ENCODE peak calls at places on chromosomes 1 and 21, in six cellular contexts. One of them, this sample, is unnamed.

GRCh38 chr21:33069994-33070811 is at the start of gene OLIG1:
- DNase-seq in K562: no peak
- DNase-seq in GM23338: peak
- DNase-seq in neural progenitor cell: peak
- DNase-seq in GM23248: peak
- DNase-seq in PC-9: no peak
- DNase-seq in this sample: peak

GRCh38 chr21:35450830-35451229 is 401.7 kb upstream of the RUNX1 start:
- DNase-seq in K562: no peak
- DNase-seq in GM23338: no peak
- DNase-seq in neural progenitor cell: no peak
- DNase-seq in GM23248: no peak
- DNase-seq in PC-9: no peak
- DNase-seq in this sample: no peak

GRCh38 chr1:201454568-201454967 is 14.4 kb downstream of the PHLDA3 start:
- DNase-seq in K562: no peak
- DNase-seq in GM23338: no peak
- DNase-seq in neural progenitor cell: no peak
- DNase-seq in GM23248: no peak
- DNase-seq in PC-9: no peak
- DNase-seq in this sample: no peak

GRCh38 chr21:29334717-29335428 is 36.2 kb downstream of the BACH1 start:
- DNase-seq in K562: no peak
- DNase-seq in GM23338: no peak
- DNase-seq in neural progenitor cell: no peak
- DNase-seq in GM23248: peak
- DNase-seq in PC-9: no peak
- DNase-seq in this sample: peak

GRCh38 chr1:221994939-221995338 is 253.1 kb upstream of the DUSP10 start:
- DNase-seq in K562: no peak
- DNase-seq in GM23338: no peak
- DNase-seq in neural progenitor cell: no peak
- DNase-seq in GM23248: peak
- DNase-seq in PC-9: no peak
- DNase-seq in this sample: peak

GRCh38 chr1:160097196-160097910 is 1.1 kb downstream of the IGSF8 start:
- DNase-seq in K562: no peak
- DNase-seq in GM23338: no peak
- DNase-seq in neural progenitor cell: no peak
- DNase-seq in GM23248: peak
- DNase-seq in PC-9: no peak
- DNase-seq in this sample: no peak

GRCh38 chr1:85553936-85554335 is 26.6 kb upstream of the CCN1 start:
- DNase-seq in K562: no peak
- DNase-seq in GM23338: no peak
- DNase-seq in neural progenitor cell: no peak
- DNase-seq in GM23248: no peak
- DNase-seq in PC-9: no peak
- DNase-seq in this sample: no peak

GRCh38 chr1:162136760-162137537 is 67.5 kb downstream of the NOS1AP start:
- DNase-seq in K562: no peak
- DNase-seq in GM23338: peak
- DNase-seq in neural progenitor cell: no peak
- DNase-seq in GM23248: peak
- DNase-seq in PC-9: peak
- DNase-seq in this sample: peak

GRCh38 chr1:27638047-27638734 is 3.2 kb upstream of the FGR start:
- DNase-seq in K562: no peak
- DNase-seq in GM23338: no peak
- DNase-seq in neural progenitor cell: no peak
- DNase-seq in GM23248: no peak
- DNase-seq in PC-9: no peak
- DNase-seq in this sample: no peak

GRCh38 chr1:11502516-11502915 is 23.6 kb downstream of the DISP3 start:
- DNase-seq in K562: no peak
- DNase-seq in GM23338: no peak
- DNase-seq in neural progenitor cell: no peak
- DNase-seq in GM23248: no peak
- DNase-seq in PC-9: no peak
- DNase-seq in this sample: no peak

GRCh38 chr21:42153046-42153685 is 65.8 kb upstream of the ABCG1 start:
- DNase-seq in K562: no peak
- DNase-seq in GM23338: no peak
- DNase-seq in neural progenitor cell: no peak
- DNase-seq in GM23248: no peak
- DNase-seq in PC-9: no peak
- DNase-seq in this sample: no peak

GRCh38 chr1:171137580-171137979 is 46.9 kb downstream of the FMO3 start:
- DNase-seq in K562: no peak
- DNase-seq in GM23338: peak
- DNase-seq in neural progenitor cell: no peak
- DNase-seq in GM23248: no peak
- DNase-seq in PC-9: no peak
- DNase-seq in this sample: no peak

GRCh38 chr1:176543360-176544136 is 80.6 kb downstream of the PAPPA2 start:
- DNase-seq in K562: no peak
- DNase-seq in GM23338: no peak
- DNase-seq in neural progenitor cell: no peak
- DNase-seq in GM23248: no peak
- DNase-seq in PC-9: no peak
- DNase-seq in this sample: no peak

GRCh38 chr1:161189036-161189435 is 9.8 kb downstream of the ADAMTS4 start:
- DNase-seq in K562: no peak
- DNase-seq in GM23338: no peak
- DNase-seq in neural progenitor cell: no peak
- DNase-seq in GM23248: peak
- DNase-seq in PC-9: no peak
- DNase-seq in this sample: no peak

GRCh38 chr1:212545941-212546638 is 62.5 kb upstream of the ATF3 start:
- DNase-seq in K562: no peak
- DNase-seq in GM23338: peak
- DNase-seq in neural progenitor cell: no peak
- DNase-seq in GM23248: peak
- DNase-seq in PC-9: no peak
- DNase-seq in this sample: peak
- H2AFZ ChIP-seq in K562: no peak
- H2AFZ ChIP-seq in GM23338: peak
- H2AFZ ChIP-seq in neural progenitor cell: peak
- H2AFZ ChIP-seq in GM23248: peak
- H2AFZ ChIP-seq in PC-9: no peak
- H2AFZ ChIP-seq in this sample: no peak

DNA sequence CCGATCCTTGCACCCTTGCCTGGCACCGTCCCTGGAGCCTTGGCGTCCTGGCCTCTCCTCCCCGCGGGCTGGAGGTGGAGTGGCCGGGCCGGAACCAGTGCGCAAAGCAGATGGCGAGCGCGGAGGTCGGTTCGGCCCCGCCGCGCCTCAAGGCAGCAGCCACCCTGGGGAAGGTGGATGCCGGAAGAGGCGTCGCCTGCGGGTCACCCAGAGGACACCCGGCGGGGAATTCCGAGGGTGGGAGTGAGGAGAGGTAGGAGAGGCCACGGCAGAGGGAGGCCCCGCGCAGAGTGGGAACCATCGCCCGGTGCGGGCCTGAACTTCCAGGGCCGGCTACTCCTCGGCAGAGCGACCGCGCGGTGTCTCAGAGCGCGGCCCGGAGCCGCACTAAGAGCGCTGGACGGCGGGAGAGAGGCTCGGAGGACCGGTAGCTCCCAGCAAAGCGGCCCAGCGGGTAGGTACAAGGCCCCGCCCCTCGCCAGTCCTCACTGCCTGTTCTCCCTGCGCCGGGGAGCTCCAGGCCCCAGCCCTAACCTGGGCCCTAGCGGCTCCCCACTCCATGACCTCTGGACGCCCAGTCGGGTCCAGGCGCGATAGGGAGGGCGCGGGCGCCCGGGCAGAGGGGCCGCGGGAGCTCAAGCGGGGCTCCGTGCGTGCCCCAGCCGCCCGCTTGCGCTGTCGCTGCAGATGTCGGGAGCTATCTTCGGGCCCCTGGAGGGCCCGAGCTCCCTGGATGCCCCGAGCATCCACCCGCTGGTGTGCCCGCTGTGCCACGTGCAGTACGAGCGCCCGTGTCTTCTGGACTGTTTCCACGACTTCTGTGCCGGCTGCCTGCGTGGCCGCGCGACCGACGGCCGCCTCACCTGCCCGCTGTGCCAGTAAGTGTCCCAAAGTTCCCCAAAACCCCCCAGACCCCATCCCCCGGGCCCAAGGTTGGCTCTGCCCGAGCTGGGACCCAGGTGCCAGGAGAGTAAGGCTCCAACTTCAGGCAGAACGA is at the start of gene RNF207:
- DNase-seq in K562: peak
- DNase-seq in GM23338: peak
- DNase-seq in neural progenitor cell: peak
- DNase-seq in GM23248: peak
- DNase-seq in PC-9: peak
- DNase-seq in this sample: peak
- H2AFZ ChIP-seq in K562: peak
- H2AFZ ChIP-seq in GM23338: peak
- H2AFZ ChIP-seq in neural progenitor cell: peak
- H2AFZ ChIP-seq in GM23248: peak
- H2AFZ ChIP-seq in PC-9: peak
- H2AFZ ChIP-seq in this sample: peak

GRCh38 chr21:28110074-28110473 is 882.6 kb downstream of the LTN1 start:
- DNase-seq in K562: no peak
- DNase-seq in GM23338: no peak
- DNase-seq in neural progenitor cell: no peak
- DNase-seq in GM23248: no peak
- DNase-seq in PC-9: no peak
- DNase-seq in this sample: no peak

GRCh38 chr21:28113718-28114117 is 879.0 kb downstream of the LTN1 start:
- DNase-seq in K562: no peak
- DNase-seq in GM23338: no peak
- DNase-seq in neural progenitor cell: no peak
- DNase-seq in GM23248: no peak
- DNase-seq in PC-9: no peak
- DNase-seq in this sample: no peak

GRCh38 chr21:28106370-28106890 is 886.2 kb downstream of the LTN1 start:
- DNase-seq in K562: no peak
- DNase-seq in GM23338: no peak
- DNase-seq in neural progenitor cell: no peak
- DNase-seq in GM23248: no peak
- DNase-seq in PC-9: no peak
- DNase-seq in this sample: no peak

GRCh38 chr21:28111151-28111619 is 881.5 kb downstream of the LTN1 start:
- DNase-seq in K562: no peak
- DNase-seq in GM23338: no peak
- DNase-seq in neural progenitor cell: no peak
- DNase-seq in GM23248: peak
- DNase-seq in PC-9: no peak
- DNase-seq in this sample: peak
- H2AFZ ChIP-seq in K562: no peak
- H2AFZ ChIP-seq in GM23338: peak
- H2AFZ ChIP-seq in neural progenitor cell: no peak
- H2AFZ ChIP-seq in GM23248: peak
- H2AFZ ChIP-seq in PC-9: no peak
- H2AFZ ChIP-seq in this sample: peak

DNA sequence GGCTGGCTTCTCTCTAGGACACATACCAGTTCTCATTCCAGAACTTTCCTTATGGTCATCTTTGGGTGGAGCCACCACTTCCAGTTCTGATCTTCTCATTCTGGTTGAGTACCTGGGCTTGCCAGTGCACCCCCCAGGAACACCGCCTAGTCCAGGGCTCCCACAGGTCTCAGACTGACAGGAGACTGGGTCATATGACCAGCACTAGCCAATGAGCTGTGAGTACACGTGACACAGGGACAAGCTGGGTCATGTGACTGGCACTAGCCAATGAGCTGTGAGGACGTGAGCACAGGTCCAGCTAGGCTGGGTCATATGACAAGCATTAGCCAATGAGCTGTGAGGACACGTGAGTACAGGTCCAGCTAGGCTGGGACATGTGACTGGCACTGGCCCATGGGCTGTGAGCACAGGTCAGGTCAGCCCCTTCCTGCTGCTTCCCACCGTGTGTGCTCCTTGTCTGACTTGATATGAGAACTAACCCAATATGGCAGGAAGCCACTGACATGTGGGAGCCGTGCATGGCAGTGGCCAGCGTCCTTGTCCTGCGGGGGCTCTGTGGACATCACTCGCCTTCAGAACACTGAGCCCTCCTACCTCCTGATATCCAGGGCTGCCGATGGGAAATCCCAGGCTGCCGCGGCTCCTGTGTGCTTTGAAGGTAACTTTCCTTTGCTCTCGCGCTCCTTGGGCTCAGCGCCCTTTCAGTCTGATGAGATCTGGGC is 22.7 kb downstream of the KRTAP10-1 start:
- DNase-seq in K562: peak
- DNase-seq in GM23338: peak
- DNase-seq in neural progenitor cell: no peak
- DNase-seq in GM23248: peak
- DNase-seq in PC-9: no peak
- DNase-seq in this sample: peak
- H2AFZ ChIP-seq in K562: peak
- H2AFZ ChIP-seq in GM23338: no peak
- H2AFZ ChIP-seq in neural progenitor cell: no peak
- H2AFZ ChIP-seq in GM23248: no peak
- H2AFZ ChIP-seq in PC-9: no peak
- H2AFZ ChIP-seq in this sample: peak

DNA sequence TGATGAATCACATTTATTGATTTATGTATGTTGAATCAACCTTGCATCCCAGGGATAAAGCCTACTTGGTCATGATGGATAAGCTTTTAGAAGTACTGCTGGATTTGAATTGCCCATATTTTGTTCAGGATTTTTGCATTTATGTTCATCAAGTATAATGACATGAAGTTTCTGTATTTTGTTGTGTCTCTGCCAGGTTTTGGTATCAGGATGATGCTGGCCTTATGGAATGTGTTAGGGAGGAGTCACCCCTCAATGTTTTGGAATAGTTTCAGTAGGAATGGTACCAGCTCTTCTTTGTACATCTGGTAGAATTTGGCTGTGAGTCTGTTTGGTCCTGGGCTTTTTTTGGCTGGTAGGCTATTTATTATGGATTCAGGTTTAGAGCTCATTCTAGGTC is 1643.1 kb upstream of the B3GALT2 start:
- DNase-seq in K562: no peak
- DNase-seq in GM23338: no peak
- DNase-seq in neural progenitor cell: no peak
- DNase-seq in GM23248: no peak
- DNase-seq in PC-9: no peak
- DNase-seq in this sample: peak
- H2AFZ ChIP-seq in K562: no peak
- H2AFZ ChIP-seq in GM23338: no peak
- H2AFZ ChIP-seq in neural progenitor cell: no peak
- H2AFZ ChIP-seq in GM23248: no peak
- H2AFZ ChIP-seq in PC-9: no peak
- H2AFZ ChIP-seq in this sample: no peak

GRCh38 chr1:212238552-212238951 is 46.7 kb upstream of the PPP2R5A start:
- DNase-seq in K562: no peak
- DNase-seq in GM23338: no peak
- DNase-seq in neural progenitor cell: peak
- DNase-seq in GM23248: peak
- DNase-seq in PC-9: no peak
- DNase-seq in this sample: no peak
- H2AFZ ChIP-seq in K562: peak
- H2AFZ ChIP-seq in GM23338: peak
- H2AFZ ChIP-seq in neural progenitor cell: peak
- H2AFZ ChIP-seq in GM23248: peak
- H2AFZ ChIP-seq in PC-9: no peak
- H2AFZ ChIP-seq in this sample: no peak